ENCODE peak calls at places on chromosomes 16 and 17, in five cellular contexts. One of them, this sample, is unnamed.
A peak's percentile ranks its signal among the peaks of the same experiment; 100 is the strongest.

GRCh38 chr17:45384800-45385262 is 47.8 kb downstream of the ARHGAP27 start:
- DNase-seq in colonic mucosa: no peak
- DNase-seq in fibroblast of lung: no peak
- DNase-seq in PC-3: no peak
- DNase-seq in GM12878: no peak
- DNase-seq in this sample: no peak

GRCh38 chr16:57994778-57995177 is 5.7 kb downstream of the ZNF319 start:
- DNase-seq in fibroblast of lung: no peak
- DNase-seq in GM12878: no peak
- DNase-seq in colonic mucosa: peak; percentile 55
- DNase-seq in PC-3: peak; percentile 37
- DNase-seq in this sample: peak; percentile 40

GRCh38 chr17:43734376-43734775 is 24.2 kb downstream of the SOST start:
- DNase-seq in colonic mucosa: no peak
- DNase-seq in GM12878: no peak
- DNase-seq in PC-3: no peak
- DNase-seq in fibroblast of lung: peak; percentile 96
- DNase-seq in this sample: peak; percentile 90

GRCh38 chr17:67503184-67503583 is 126.1 kb downstream of the PITPNC1 start:
- DNase-seq in GM12878: no peak
- DNase-seq in PC-3: peak; percentile 99
- DNase-seq in fibroblast of lung: peak; percentile 54
- DNase-seq in colonic mucosa: no peak
- DNase-seq in this sample: no peak

GRCh38 chr16:47358816-47359215 is 102.0 kb downstream of the ITFG1 start:
- DNase-seq in fibroblast of lung: peak; percentile 61
- DNase-seq in PC-3: peak; percentile 59
- DNase-seq in colonic mucosa: no peak
- DNase-seq in GM12878: no peak
- DNase-seq in this sample: no peak

GRCh38 chr17:46910179-46910927 is 12.6 kb upstream of the GOSR2 start:
- DNase-seq in fibroblast of lung: no peak
- DNase-seq in PC-3: no peak
- DNase-seq in GM12878: no peak
- DNase-seq in colonic mucosa: no peak
- DNase-seq in this sample: no peak

GRCh38 chr17:14198013-14198412 is 38.6 kb downstream of the CDRT15 start:
- DNase-seq in fibroblast of lung: no peak
- DNase-seq in colonic mucosa: no peak
- DNase-seq in PC-3: no peak
- DNase-seq in GM12878: no peak
- DNase-seq in this sample: no peak

GRCh38 chr16:15966420-15967222 is 17.2 kb downstream of the ABCC1 start:
- DNase-seq in fibroblast of lung: peak; percentile 92
- DNase-seq in GM12878: no peak
- DNase-seq in PC-3: peak; percentile 92
- DNase-seq in colonic mucosa: no peak
- DNase-seq in this sample: peak; percentile 84

GRCh38 chr16:53129281-53130192 is 74.7 kb downstream of the CHD9 start:
- DNase-seq in fibroblast of lung: peak; percentile 55
- DNase-seq in colonic mucosa: peak; percentile 23
- DNase-seq in GM12878: no peak
- DNase-seq in PC-3: peak; percentile 6
- DNase-seq in this sample: peak; percentile 83
- H3K9ac ChIP-seq in fibroblast of lung: peak overlapping the region; percentile 83
- H3K9ac ChIP-seq in colonic mucosa: peak overlapping the region; percentile 81
- H3K9ac ChIP-seq in GM12878: peak overlapping the region; percentile 75
- H3K9ac ChIP-seq in PC-3: peak overlapping the region; percentile 74
- H3K9ac ChIP-seq in this sample: peak overlapping the region; percentile 94

GRCh38 chr17:34484193-34484733 is 95.1 kb upstream of the TMEM132E start:
- DNase-seq in fibroblast of lung: no peak
- DNase-seq in colonic mucosa: no peak
- DNase-seq in GM12878: no peak
- DNase-seq in PC-3: no peak
- DNase-seq in this sample: no peak
- H3K9ac ChIP-seq in fibroblast of lung: no peak overlapping the region
- H3K9ac ChIP-seq in colonic mucosa: no peak overlapping the region
- H3K9ac ChIP-seq in GM12878: no peak overlapping the region
- H3K9ac ChIP-seq in PC-3: no peak overlapping the region
- H3K9ac ChIP-seq in this sample: no peak overlapping the region

GRCh38 chr17:2085648-2085949 is 30.7 kb downstream of the HIC1 start:
- DNase-seq in colonic mucosa: peak; percentile 39
- DNase-seq in GM12878: no peak
- DNase-seq in fibroblast of lung: peak; percentile 79
- DNase-seq in PC-3: no peak
- DNase-seq in this sample: peak; percentile 60
- H3K9ac ChIP-seq in colonic mucosa: no peak overlapping the region
- H3K9ac ChIP-seq in GM12878: no peak overlapping the region
- H3K9ac ChIP-seq in fibroblast of lung: no peak overlapping the region
- H3K9ac ChIP-seq in PC-3: peak overlapping the region; percentile 27
- H3K9ac ChIP-seq in this sample: peak overlapping the region; percentile 74

GRCh38 chr17:57462007-57462579 is 205.8 kb downstream of the MSI2 start:
- DNase-seq in fibroblast of lung: no peak
- DNase-seq in colonic mucosa: no peak
- DNase-seq in GM12878: no peak
- DNase-seq in PC-3: no peak
- DNase-seq in this sample: no peak

GRCh38 chr17:57464191-57464864 is 208.0 kb downstream of the MSI2 start:
- DNase-seq in PC-3: no peak
- DNase-seq in fibroblast of lung: no peak
- DNase-seq in colonic mucosa: no peak
- DNase-seq in GM12878: no peak
- DNase-seq in this sample: no peak

GRCh38 chr17:57465551-57465950 is 209.2 kb downstream of the MSI2 start:
- DNase-seq in colonic mucosa: no peak
- DNase-seq in GM12878: no peak
- DNase-seq in PC-3: no peak
- DNase-seq in fibroblast of lung: peak; percentile 50
- DNase-seq in this sample: no peak

GRCh38 chr17:57461082-57461481 is 204.8 kb downstream of the MSI2 start:
- DNase-seq in fibroblast of lung: peak; percentile 81
- DNase-seq in PC-3: no peak
- DNase-seq in colonic mucosa: no peak
- DNase-seq in GM12878: no peak
- DNase-seq in this sample: no peak

GRCh38 chr17:57463103-57463885 is 207.0 kb downstream of the MSI2 start:
- DNase-seq in GM12878: peak; percentile 97
- DNase-seq in fibroblast of lung: peak; percentile 95
- DNase-seq in PC-3: peak; percentile 73
- DNase-seq in colonic mucosa: no peak
- DNase-seq in this sample: peak; percentile 56
- H3K9ac ChIP-seq in GM12878: peak overlapping the region; percentile 62
- H3K9ac ChIP-seq in fibroblast of lung: no peak overlapping the region
- H3K9ac ChIP-seq in PC-3: peak overlapping the region; percentile 42
- H3K9ac ChIP-seq in colonic mucosa: no peak overlapping the region
- H3K9ac ChIP-seq in this sample: no peak overlapping the region

DNA sequence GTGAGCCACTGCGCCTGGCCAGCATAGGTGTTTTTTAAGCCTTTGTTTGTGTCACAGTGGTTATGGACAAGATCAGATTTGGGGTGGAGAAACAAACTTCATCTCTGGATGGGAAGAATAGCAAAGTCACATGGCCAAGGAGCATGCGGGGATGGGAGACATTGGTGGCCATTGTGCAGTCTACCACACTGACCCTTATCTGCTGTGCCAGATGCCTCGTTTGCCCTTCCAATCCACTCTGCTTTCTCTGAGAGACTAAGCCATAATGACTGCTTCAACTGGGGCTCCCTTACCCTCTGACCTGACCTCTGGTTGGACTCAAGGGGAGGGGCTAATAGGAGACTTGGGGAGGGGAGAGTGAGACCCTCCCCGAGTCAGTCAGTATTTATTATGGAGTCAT is 166.8 kb downstream of the PRKCB start:
- DNase-seq in PC-3: no peak
- DNase-seq in fibroblast of lung: no peak
- DNase-seq in GM12878: no peak
- DNase-seq in colonic mucosa: no peak
- DNase-seq in this sample: no peak
- H3K9ac ChIP-seq in PC-3: no peak overlapping the region
- H3K9ac ChIP-seq in fibroblast of lung: no peak overlapping the region
- H3K9ac ChIP-seq in GM12878: no peak overlapping the region
- H3K9ac ChIP-seq in colonic mucosa: no peak overlapping the region
- H3K9ac ChIP-seq in this sample: no peak overlapping the region

GRCh38 chr16:28258571-28258970 is 33.8 kb upstream of the SBK1 start:
- DNase-seq in PC-3: no peak
- DNase-seq in GM12878: no peak
- DNase-seq in fibroblast of lung: peak; percentile 32
- DNase-seq in colonic mucosa: no peak
- DNase-seq in this sample: peak; percentile 38
- H3K9ac ChIP-seq in PC-3: no peak overlapping the region
- H3K9ac ChIP-seq in GM12878: no peak overlapping the region
- H3K9ac ChIP-seq in fibroblast of lung: no peak overlapping the region
- H3K9ac ChIP-seq in colonic mucosa: no peak overlapping the region
- H3K9ac ChIP-seq in this sample: no peak overlapping the region

DNA sequence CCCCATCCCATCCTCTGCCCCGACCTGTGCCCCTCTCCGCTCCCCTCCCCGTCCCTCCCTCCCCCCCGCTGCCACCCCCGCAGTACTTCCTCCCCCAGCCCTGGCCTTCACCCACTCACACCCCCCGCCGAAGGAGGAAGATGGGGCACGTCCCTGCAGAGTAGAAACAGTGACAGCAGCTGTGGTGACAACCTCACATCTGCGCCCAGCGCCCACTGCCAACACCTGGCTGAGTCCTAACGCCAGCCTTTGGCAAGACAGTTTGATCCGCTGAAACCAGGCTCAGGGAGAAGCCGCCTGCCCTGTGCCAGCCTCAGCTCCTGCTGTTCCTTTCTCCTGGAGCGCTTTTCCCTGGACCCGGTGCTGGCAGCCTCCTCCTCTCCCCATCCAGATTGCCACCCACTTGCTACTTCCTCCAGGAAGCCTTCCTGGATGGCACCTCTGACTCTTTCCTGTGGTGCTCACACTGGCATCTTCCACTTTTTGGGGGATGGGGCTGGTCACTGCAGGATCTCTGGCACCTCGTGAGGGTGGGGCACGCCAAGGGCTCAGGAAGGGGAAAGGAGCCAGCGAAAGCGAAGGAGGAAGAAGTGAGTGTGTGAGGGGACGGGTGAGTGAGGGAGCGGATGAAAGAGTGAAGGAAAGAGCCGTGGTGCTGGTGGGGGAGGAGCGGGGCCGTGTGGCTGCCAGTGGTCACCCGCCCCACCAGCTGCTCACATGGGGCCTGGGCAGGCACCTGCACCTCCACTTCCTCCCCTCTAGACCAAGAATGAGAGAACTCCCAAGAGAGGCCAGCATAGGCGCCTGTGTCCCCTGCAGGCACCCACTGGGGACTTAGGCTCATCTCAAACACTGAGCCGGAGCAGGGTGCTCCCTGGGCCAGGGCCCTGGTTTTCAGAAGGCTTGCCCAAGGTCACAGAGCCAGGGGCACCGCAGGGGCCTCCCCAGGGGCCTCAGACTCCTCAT is 27.0 kb downstream of the ZFPM1 start:
- DNase-seq in colonic mucosa: no peak
- DNase-seq in fibroblast of lung: no peak
- DNase-seq in GM12878: no peak
- DNase-seq in PC-3: no peak
- DNase-seq in this sample: no peak
- H3K9ac ChIP-seq in colonic mucosa: no peak overlapping the region
- H3K9ac ChIP-seq in fibroblast of lung: no peak overlapping the region
- H3K9ac ChIP-seq in GM12878: no peak overlapping the region
- H3K9ac ChIP-seq in PC-3: no peak overlapping the region
- H3K9ac ChIP-seq in this sample: no peak overlapping the region

GRCh38 chr16:67933805-67934204 is 2.1 kb upstream of the CTRL start:
- DNase-seq in PC-3: no peak
- DNase-seq in GM12878: no peak
- DNase-seq in fibroblast of lung: no peak
- DNase-seq in colonic mucosa: no peak
- DNase-seq in this sample: no peak

GRCh38 chr16:67934306-67935095 is 2.1 kb downstream of the PSMB10 start:
- DNase-seq in GM12878: no peak
- DNase-seq in PC-3: no peak
- DNase-seq in colonic mucosa: no peak
- DNase-seq in fibroblast of lung: no peak
- DNase-seq in this sample: peak; percentile 15

GRCh38 chr16:67931712-67932461 is at the start of gene CTRL:
- DNase-seq in colonic mucosa: no peak
- DNase-seq in PC-3: no peak
- DNase-seq in GM12878: no peak
- DNase-seq in fibroblast of lung: no peak
- DNase-seq in this sample: no peak

GRCh38 chr16:67930678-67931211 is 917 bp downstream of the CTRL start:
- DNase-seq in fibroblast of lung: no peak
- DNase-seq in GM12878: no peak
- DNase-seq in PC-3: no peak
- DNase-seq in colonic mucosa: no peak
- DNase-seq in this sample: no peak

DNA sequence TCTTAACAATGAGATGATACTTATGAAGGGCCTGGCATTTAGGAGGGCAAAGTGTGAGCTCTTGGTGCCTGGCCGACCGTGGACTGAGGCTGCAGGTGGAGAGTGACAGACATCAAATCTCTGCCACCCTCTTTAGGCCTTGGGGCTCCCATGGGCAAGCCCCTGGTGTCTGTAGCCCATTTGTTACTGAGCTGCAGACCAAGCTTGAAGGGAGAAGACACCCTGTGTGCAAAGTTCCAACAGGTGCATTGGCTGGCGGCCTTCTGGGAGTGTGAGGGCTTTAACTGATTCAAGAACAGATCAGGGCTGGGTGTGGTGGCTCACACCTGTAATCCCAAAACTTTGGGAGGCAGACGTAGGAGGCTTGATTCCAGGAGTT is 789 bp upstream of the CTRL start:
- DNase-seq in PC-3: no peak
- DNase-seq in GM12878: no peak
- DNase-seq in fibroblast of lung: no peak
- DNase-seq in colonic mucosa: no peak
- DNase-seq in this sample: no peak
- H3K9ac ChIP-seq in PC-3: no peak overlapping the region
- H3K9ac ChIP-seq in GM12878: no peak overlapping the region
- H3K9ac ChIP-seq in fibroblast of lung: no peak overlapping the region
- H3K9ac ChIP-seq in colonic mucosa: no peak overlapping the region
- H3K9ac ChIP-seq in this sample: no peak overlapping the region

This sample was measured in adipocyte.